ENCODE peak calls at places on chromosomes 6 and 20, in ten cellular contexts. O, V, F, E, H, U, Y, S, M and I are unnamed samples.

GRCh38 chr20:56223352-56223751 is 25.2 kb upstream of the MC3R start:
- DNase-seq in U (no peak), O (no peak), Y (no peak), V (no peak), E (no peak), F (no peak), M (no peak), S (no peak), H (no peak), I (no peak)

GRCh38 chr6:5723905-5724691 is 282.6 kb downstream of the NRN1 start:
- DNase-seq in H (no peak), S (no peak), O (no peak), M (peak; percentile 24), V (peak; percentile 42), E (no peak), Y (no peak), F (peak; percentile 86), U (no peak), I (no peak)

GRCh38 chr6:158226655-158227512 is 58.7 kb downstream of the GTF2H5 start:
- DNase-seq in O (no peak), V (no peak), E (no peak), U (peak; percentile 40), S (peak; percentile 43), Y (no peak), M (no peak), H (peak; percentile 69), F (no peak), I (no peak)

GRCh38 chr6:51303313-51303712 is 484.6 kb downstream of the TFAP2B start:
- DNase-seq in F (no peak), M (no peak), U (no peak), H (no peak), E (no peak), V (no peak), Y (no peak), S (no peak), O (no peak), I (no peak)

GRCh38 chr6:17867880-17868279 is 119.6 kb downstream of the KIF13A start:
- DNase-seq in U (no peak), S (no peak), H (no peak), M (no peak), E (no peak), O (no peak), F (no peak), V (peak; percentile 81), Y (no peak), I (no peak)

GRCh38 chr6:38348366-38348765 is 291.4 kb downstream of the BTBD9 start:
- DNase-seq in Y (no peak), V (no peak), M (no peak), F (no peak), O (no peak), E (no peak), H (no peak), U (no peak), S (no peak), I (no peak)

GRCh38 chr6:166297606-166298005 is 10.6 kb downstream of the PRR18 start:
- DNase-seq in V (no peak), U (no peak), O (no peak), S (no peak), H (peak; percentile 67), M (no peak), Y (no peak), E (no peak), F (no peak), I (no peak)

GRCh38 chr6:67952121-67952520 is 683.0 kb upstream of the ADGRB3 start:
- DNase-seq in Y (no peak), S (no peak), V (peak; percentile 73), O (no peak), F (no peak), H (no peak), M (no peak), U (no peak), E (no peak), I (no peak)

GRCh38 chr6:4872841-4873240 is 96.6 kb downstream of the CDYL start:
- DNase-seq in E (no peak), Y (no peak), M (no peak), U (no peak), S (no peak), H (no peak), O (no peak), V (peak; percentile 18), F (no peak), I (no peak)

GRCh38 chr6:38157905-38158304 is 338.4 kb downstream of the ZFAND3 start:
- DNase-seq in S (no peak), Y (no peak), O (no peak), V (no peak), F (no peak), E (no peak), H (no peak), M (no peak), U (no peak), I (no peak)

GRCh38 chr20:35742741-35743523 is 872 bp upstream of the RBM39 start:
- DNase-seq in H (no peak), E (no peak), M (no peak), S (no peak), F (peak; percentile 87), O (no peak), Y (no peak), U (no peak), V (peak; percentile 48), I (no peak)

GRCh38 chr6:28542440-28543293 is 17.0 kb downstream of the GPX5 start:
- DNase-seq in O (no peak), V (peak; percentile 85), U (no peak), Y (peak; percentile 67), E (peak; percentile 62), S (no peak), M (no peak), H (peak; percentile 71), F (peak; percentile 60), I (peak; percentile 85)
- TF ChIP-seq CTCF in O (no peak), V (peak; percentile 62), U (peak; percentile 29), Y (no peak), E (peak; percentile 63), S (no peak), M (peak; percentile 14), H (peak; percentile 47), F (peak; percentile 67), I (peak; percentile 81)

GRCh38 chr6:109472132-109472995 is 10.7 kb downstream of the ZBTB24 start:
- DNase-seq in Y (no peak), E (no peak), O (no peak), M (no peak), F (no peak), S (no peak), V (no peak), U (no peak), H (no peak), I (no peak)
- TF ChIP-seq CTCF in Y (no peak), E (no peak), O (no peak), M (no peak), F (peak; percentile 35), S (no peak), V (no peak), U (no peak), H (no peak), I (no peak)

GRCh38 chr6:10406556-10406955 is 8.3 kb downstream of the TFAP2A start:
- DNase-seq in V (no peak), S (no peak), F (no peak), M (no peak), O (no peak), E (no peak), H (no peak), U (no peak), Y (no peak), I (no peak)

GRCh38 chr6:10409160-10409765 is 5.6 kb downstream of the TFAP2A start:
- DNase-seq in H (no peak), Y (no peak), O (no peak), V (no peak), E (no peak), M (no peak), S (no peak), F (no peak), U (no peak), I (no peak)

GRCh38 chr6:10404799-10405524 is 9.9 kb downstream of the TFAP2A start:
- DNase-seq in U (no peak), H (no peak), V (no peak), E (no peak), F (no peak), S (no peak), O (no peak), M (no peak), Y (no peak), I (no peak)

GRCh38 chr6:10407674-10408054 is 7.2 kb downstream of the TFAP2A start:
- DNase-seq in V (no peak), H (no peak), U (no peak), O (no peak), M (no peak), F (no peak), E (no peak), S (no peak), Y (no peak), I (no peak)

GRCh38 chr6:10407018-10407673 is 7.7 kb downstream of the TFAP2A start:
- DNase-seq in S (no peak), U (no peak), V (no peak), Y (no peak), F (no peak), E (no peak), O (no peak), H (no peak), M (no peak), I (no peak)
- TF ChIP-seq CTCF in S (no peak), U (no peak), V (no peak), Y (no peak), F (no peak), E (no peak), O (no peak), H (no peak), M (no peak), I (no peak)

GRCh38 chr20:31497838-31498540 is 16.3 kb upstream of the HM13 start:
- DNase-seq in F (no peak), M (peak; percentile 65), V (no peak), O (no peak), U (peak; percentile 84), H (no peak), E (no peak), Y (peak; percentile 57), S (no peak), I (no peak)

GRCh38 chr20:31490752-31491151 is 15.7 kb downstream of the REM1 start:
- DNase-seq in U (no peak), V (no peak), S (no peak), M (no peak), O (no peak), H (no peak), F (no peak), E (no peak), Y (no peak), I (no peak)

GRCh38 chr20:31496761-31497295 is 17.4 kb upstream of the HM13 start:
- DNase-seq in Y (peak; percentile 75), V (no peak), F (no peak), E (no peak), O (peak; percentile 45), S (peak; percentile 81), H (peak; percentile 86), U (peak; percentile 94), M (peak; percentile 82), I (no peak)

GRCh38 chr20:31489152-31489551 is 14.1 kb downstream of the REM1 start:
- DNase-seq in U (no peak), M (no peak), E (no peak), V (no peak), H (no peak), F (no peak), S (no peak), O (no peak), Y (no peak), I (no peak)

DNA sequence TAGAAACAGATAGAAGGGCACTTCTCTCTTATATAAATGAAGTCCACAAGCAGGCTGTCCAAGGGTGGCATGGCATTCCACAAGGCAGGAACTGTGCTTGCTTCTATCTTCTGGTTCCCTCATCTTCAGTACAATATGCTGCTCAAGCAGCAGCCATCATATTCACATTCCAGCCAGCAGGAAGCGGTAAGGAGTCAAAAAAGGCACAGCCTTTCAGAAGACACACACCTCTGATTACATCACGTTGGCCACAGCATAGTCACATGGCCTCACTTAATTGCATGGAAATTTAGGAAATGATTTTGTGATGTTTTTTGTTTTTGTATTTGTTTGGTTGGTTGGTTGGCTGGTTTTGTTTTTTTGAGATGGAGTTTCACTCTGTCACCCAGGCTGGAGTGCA is 19.0 kb downstream of the REM1 start:
- DNase-seq in H (no peak), S (no peak), U (no peak), V (peak; percentile 62), M (no peak), E (peak; percentile 23), O (no peak), F (no peak), Y (peak; percentile 57), I (no peak)
- TF ChIP-seq CTCF in H (peak; percentile 36), S (no peak), U (no peak), V (peak; percentile 67), M (peak; percentile 35), E (peak; percentile 51), O (peak; percentile 21), F (peak; percentile 32), Y (no peak), I (peak; percentile 68)